ENCODE peak calls at places on chromosome 2, in six cellular contexts. One of them, this sample, is unnamed.

GRCh38 chr2:112310906-112311305 is 35.5 kb downstream of the ZC3H6 start:
- DNase-seq in SK-N-SH: no peak
- DNase-seq in GM23338: no peak
- DNase-seq in HepG2: no peak
- DNase-seq in K562: no peak
- DNase-seq in HCT116: no peak
- DNase-seq in this sample: no peak

GRCh38 chr2:84879595-84880394 is 1.1 kb downstream of the TRABD2A start:
- DNase-seq in GM23338: peak; percentile 63
- DNase-seq in K562: no peak
- DNase-seq in SK-N-SH: no peak
- DNase-seq in HCT116: no peak
- DNase-seq in HepG2: no peak
- DNase-seq in this sample: no peak

GRCh38 chr2:96760986-96761832 is 507 bp downstream of the CNNM4 start:
- DNase-seq in K562: peak; percentile 37
- DNase-seq in HCT116: no peak
- DNase-seq in HepG2: peak; percentile 33
- DNase-seq in SK-N-SH: no peak
- DNase-seq in GM23338: peak; percentile 45
- DNase-seq in this sample: no peak

GRCh38 chr2:175630319-175631246 is 371.5 kb downstream of the LNPK start:
- DNase-seq in K562: peak; percentile 11
- DNase-seq in HCT116: no peak
- DNase-seq in GM23338: peak; percentile 4
- DNase-seq in HepG2: peak; percentile 81
- DNase-seq in SK-N-SH: no peak
- DNase-seq in this sample: no peak

GRCh38 chr2:176114120-176114929 is 2.3 kb upstream of the HOXD10 start:
- DNase-seq in SK-N-SH: no peak
- DNase-seq in K562: no peak
- DNase-seq in HCT116: no peak
- DNase-seq in GM23338: no peak
- DNase-seq in HepG2: peak; percentile 45
- DNase-seq in this sample: no peak

GRCh38 chr2:189276277-189276676 is 96.7 kb upstream of the COL5A2 start:
- DNase-seq in K562: no peak
- DNase-seq in SK-N-SH: no peak
- DNase-seq in GM23338: no peak
- DNase-seq in HepG2: no peak
- DNase-seq in HCT116: no peak
- DNase-seq in this sample: no peak

GRCh38 chr2:150478206-150478974 is 9.1 kb downstream of the RND3 start:
- DNase-seq in K562: no peak
- DNase-seq in SK-N-SH: no peak
- DNase-seq in HepG2: no peak
- DNase-seq in HCT116: no peak
- DNase-seq in GM23338: peak; percentile 45
- DNase-seq in this sample: no peak

GRCh38 chr2:46193855-46194254 is 103.4 kb upstream of the EPAS1 start:
- DNase-seq in K562: no peak
- DNase-seq in HCT116: no peak
- DNase-seq in HepG2: no peak
- DNase-seq in SK-N-SH: no peak
- DNase-seq in GM23338: no peak
- DNase-seq in this sample: no peak

GRCh38 chr2:9590635-9591034 is 35.0 kb upstream of the ADAM17 start:
- DNase-seq in HCT116: no peak
- DNase-seq in GM23338: no peak
- DNase-seq in SK-N-SH: no peak
- DNase-seq in HepG2: no peak
- DNase-seq in K562: no peak
- DNase-seq in this sample: no peak

GRCh38 chr2:227155395-227155794 is 8.6 kb downstream of the COL4A4 start:
- DNase-seq in HCT116: no peak
- DNase-seq in SK-N-SH: no peak
- DNase-seq in HepG2: no peak
- DNase-seq in GM23338: peak; percentile 28
- DNase-seq in K562: no peak
- DNase-seq in this sample: no peak

GRCh38 chr2:84516234-84516986 is at the start of gene DNAH6:
- DNase-seq in SK-N-SH: peak; percentile 77
- DNase-seq in GM23338: peak; percentile 98
- DNase-seq in HepG2: peak; percentile 73
- DNase-seq in HCT116: peak; percentile 66
- DNase-seq in K562: peak; percentile 38
- DNase-seq in this sample: peak; percentile 85

GRCh38 chr2:54226224-54226623 is 29.8 kb downstream of the TSPYL6 start:
- DNase-seq in SK-N-SH: no peak
- DNase-seq in GM23338: no peak
- DNase-seq in HepG2: peak; percentile 76
- DNase-seq in K562: no peak
- DNase-seq in HCT116: no peak
- DNase-seq in this sample: no peak

GRCh38 chr2:74014813-74015212 is 30.1 kb downstream of the TET3 start:
- DNase-seq in K562: no peak
- DNase-seq in HCT116: no peak
- DNase-seq in SK-N-SH: no peak
- DNase-seq in HepG2: no peak
- DNase-seq in GM23338: no peak
- DNase-seq in this sample: no peak

GRCh38 chr2:60336442-60337141 is 216.9 kb downstream of the BCL11A start:
- DNase-seq in HepG2: no peak
- DNase-seq in GM23338: no peak
- DNase-seq in K562: no peak
- DNase-seq in HCT116: no peak
- DNase-seq in SK-N-SH: no peak
- DNase-seq in this sample: no peak

GRCh38 chr2:127094509-127095366 is 12.2 kb downstream of the BIN1 start:
- DNase-seq in HepG2: no peak
- DNase-seq in HCT116: no peak
- DNase-seq in K562: no peak
- DNase-seq in SK-N-SH: peak; percentile 56
- DNase-seq in GM23338: peak; percentile 29
- DNase-seq in this sample: no peak

GRCh38 chr2:64606495-64607363 is 47.0 kb downstream of the SERTAD2 start:
- DNase-seq in HCT116: no peak
- DNase-seq in SK-N-SH: no peak
- DNase-seq in HepG2: peak; percentile 76
- DNase-seq in GM23338: peak; percentile 75
- DNase-seq in K562: peak; percentile 94
- DNase-seq in this sample: peak; percentile 82
- TF ChIP-seq POLR2AphosphoS5 in HCT116: no peak
- TF ChIP-seq POLR2AphosphoS5 in SK-N-SH: no peak
- TF ChIP-seq POLR2AphosphoS5 in HepG2: no peak
- TF ChIP-seq POLR2AphosphoS5 in GM23338: no peak
- TF ChIP-seq POLR2AphosphoS5 in K562: peak; percentile 60
- TF ChIP-seq POLR2AphosphoS5 in this sample: no peak

GRCh38 chr2:213129311-213129710 is 22.1 kb downstream of the IKZF2 start:
- DNase-seq in K562: no peak
- DNase-seq in SK-N-SH: no peak
- DNase-seq in GM23338: no peak
- DNase-seq in HCT116: no peak
- DNase-seq in HepG2: no peak
- DNase-seq in this sample: peak; percentile 48
- TF ChIP-seq REST in K562: no peak
- TF ChIP-seq REST in SK-N-SH: no peak
- TF ChIP-seq REST in GM23338: no peak
- TF ChIP-seq REST in HCT116: no peak
- TF ChIP-seq REST in HepG2: no peak
- TF ChIP-seq REST in this sample: no peak

GRCh38 chr2:30990736-30991135 is 147.5 kb downstream of the GALNT14 start:
- DNase-seq in SK-N-SH: no peak
- DNase-seq in HepG2: no peak
- DNase-seq in K562: no peak
- DNase-seq in GM23338: no peak
- DNase-seq in HCT116: no peak
- DNase-seq in this sample: no peak

GRCh38 chr2:30985493-30986292 is 152.5 kb downstream of the GALNT14 start:
- DNase-seq in HepG2: no peak
- DNase-seq in HCT116: no peak
- DNase-seq in SK-N-SH: peak; percentile 75
- DNase-seq in GM23338: no peak
- DNase-seq in K562: no peak
- DNase-seq in this sample: no peak

GRCh38 chr2:30990176-30990575 is 148.1 kb downstream of the GALNT14 start:
- DNase-seq in GM23338: no peak
- DNase-seq in HepG2: no peak
- DNase-seq in SK-N-SH: peak; percentile 42
- DNase-seq in K562: no peak
- DNase-seq in HCT116: no peak
- DNase-seq in this sample: no peak

GRCh38 chr2:30989746-30990145 is 148.5 kb downstream of the GALNT14 start:
- DNase-seq in K562: no peak
- DNase-seq in SK-N-SH: peak; percentile 61
- DNase-seq in HCT116: no peak
- DNase-seq in HepG2: no peak
- DNase-seq in GM23338: no peak
- DNase-seq in this sample: no peak

GRCh38 chr2:30987611-30988010 is 150.6 kb downstream of the GALNT14 start:
- DNase-seq in HepG2: no peak
- DNase-seq in SK-N-SH: no peak
- DNase-seq in HCT116: no peak
- DNase-seq in GM23338: peak; percentile 10
- DNase-seq in K562: no peak
- DNase-seq in this sample: no peak
- H3K27ac ChIP-seq in HepG2: no peak overlapping the region
- H3K27ac ChIP-seq in SK-N-SH: no peak overlapping the region
- H3K27ac ChIP-seq in HCT116: no peak overlapping the region
- H3K27ac ChIP-seq in GM23338: no peak overlapping the region
- H3K27ac ChIP-seq in K562: no peak overlapping the region
- H3K27ac ChIP-seq in this sample: no peak overlapping the region

DNA sequence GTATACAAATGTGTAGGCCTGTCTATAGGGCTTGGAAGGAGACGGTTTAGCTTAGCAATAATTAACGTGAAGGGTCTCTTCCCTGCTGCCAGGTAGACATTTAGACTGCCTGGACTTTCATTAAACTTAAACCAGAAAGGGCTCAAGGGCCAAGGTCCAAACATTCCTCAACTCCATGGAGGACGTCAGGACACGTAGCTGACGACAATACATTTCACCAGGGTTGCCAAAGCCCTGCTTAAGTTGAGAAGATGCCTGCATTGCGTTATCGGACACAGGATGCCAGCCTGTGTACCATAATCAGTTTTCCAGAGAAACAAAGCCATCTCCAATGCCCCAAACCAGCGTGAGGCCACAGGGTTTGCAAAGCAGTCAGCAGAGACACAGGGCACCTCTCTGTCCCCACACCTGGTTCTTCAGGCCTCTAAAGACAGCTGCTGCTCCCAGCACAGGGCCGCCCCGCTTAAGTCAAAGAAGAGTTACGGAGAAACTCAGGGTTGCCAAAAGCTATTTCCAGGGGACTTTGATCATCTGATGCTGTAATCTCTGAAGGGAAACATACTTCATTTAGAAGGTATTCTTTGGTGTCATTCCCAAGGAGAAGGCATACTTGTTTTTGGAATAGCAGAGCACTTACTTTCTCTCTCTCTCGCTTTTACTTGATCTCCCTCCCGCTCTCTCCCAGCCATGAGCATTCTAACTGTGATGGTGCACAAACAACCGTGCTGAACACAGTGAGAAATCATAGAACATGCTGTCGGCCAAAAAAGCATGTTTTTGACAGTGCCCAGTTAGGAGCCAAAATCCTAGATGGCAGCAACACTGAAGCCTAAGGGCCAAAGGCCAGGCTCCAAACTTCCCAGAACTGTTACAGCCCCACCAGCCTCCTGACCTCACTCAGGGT is 46.0 kb downstream of the TTC32 start:
- DNase-seq in GM23338: no peak
- DNase-seq in HepG2: peak; percentile 27
- DNase-seq in K562: no peak
- DNase-seq in HCT116: no peak
- DNase-seq in SK-N-SH: no peak
- DNase-seq in this sample: no peak
- TF ChIP-seq POLR2AphosphoS5 in GM23338: no peak
- TF ChIP-seq POLR2AphosphoS5 in HepG2: no peak
- TF ChIP-seq POLR2AphosphoS5 in K562: no peak
- TF ChIP-seq POLR2AphosphoS5 in HCT116: no peak
- TF ChIP-seq POLR2AphosphoS5 in SK-N-SH: no peak
- TF ChIP-seq POLR2AphosphoS5 in this sample: no peak

GRCh38 chr2:48854681-48855080 is 99.2 kb upstream of the LHCGR start:
- DNase-seq in GM23338: no peak
- DNase-seq in K562: no peak
- DNase-seq in SK-N-SH: no peak
- DNase-seq in HCT116: no peak
- DNase-seq in HepG2: no peak
- DNase-seq in this sample: no peak

GRCh38 chr2:48855142-48855541 is 99.6 kb upstream of the LHCGR start:
- DNase-seq in HCT116: no peak
- DNase-seq in SK-N-SH: no peak
- DNase-seq in HepG2: no peak
- DNase-seq in K562: no peak
- DNase-seq in GM23338: no peak
- DNase-seq in this sample: no peak

GRCh38 chr2:48851161-48851560 is 95.6 kb upstream of the LHCGR start:
- DNase-seq in SK-N-SH: no peak
- DNase-seq in HCT116: no peak
- DNase-seq in HepG2: no peak
- DNase-seq in GM23338: no peak
- DNase-seq in K562: no peak
- DNase-seq in this sample: no peak

GRCh38 chr2:48849770-48850169 is 94.2 kb upstream of the LHCGR start:
- DNase-seq in HCT116: no peak
- DNase-seq in K562: no peak
- DNase-seq in HepG2: no peak
- DNase-seq in GM23338: no peak
- DNase-seq in SK-N-SH: no peak
- DNase-seq in this sample: no peak

DNA sequence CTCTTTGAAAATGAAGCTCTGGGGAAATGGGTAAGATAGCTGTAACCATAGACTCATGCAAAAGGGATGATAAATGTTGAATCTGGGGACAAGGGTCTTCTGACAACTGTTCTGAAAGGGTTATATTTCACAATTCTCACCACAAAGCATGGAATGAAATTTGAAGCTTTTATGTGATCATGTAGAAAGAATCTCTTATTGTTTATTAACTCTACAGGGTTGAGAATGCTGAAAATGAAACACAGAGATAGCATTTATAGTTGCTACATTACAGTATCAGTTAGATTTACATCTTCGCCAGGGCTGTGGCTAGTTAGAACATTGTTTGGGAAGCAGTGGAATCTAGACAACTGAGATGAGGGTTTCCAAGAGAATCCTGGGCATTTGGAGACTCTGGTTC is 97.4 kb upstream of the LHCGR start:
- DNase-seq in SK-N-SH: no peak
- DNase-seq in HepG2: no peak
- DNase-seq in GM23338: no peak
- DNase-seq in HCT116: no peak
- DNase-seq in K562: no peak
- DNase-seq in this sample: no peak
- TF ChIP-seq REST in SK-N-SH: no peak
- TF ChIP-seq REST in HepG2: no peak
- TF ChIP-seq REST in GM23338: no peak
- TF ChIP-seq REST in HCT116: no peak
- TF ChIP-seq REST in K562: no peak
- TF ChIP-seq REST in this sample: no peak